ENCODE peak calls at places on chromosomes 13 and 19, in ten cellular contexts. V is neural crest cell; W is fibroblast of the aortic adventitia; M is cardiac muscle cell; U is CD8-positive, alpha-beta T cell; Y is AG04450; C is stimulated activated naive CD8-positive, alpha-beta T cell treated with anti-CD3 and anti-CD28 coated beads, Interleukin-15, amount 100 ng/mL, for 72 hours; Z is stimulated activated CD4-positive, alpha-beta T cell treated with anti-CD3 and anti-CD28 coated beads, TNF-alpha, amount 100 ng/mL, for 4 hours; D is posterior vena cava; N is aorta. L is an unnamed sample.

GRCh38 chr13:21703846-21704245 is 33.0 kb downstream of the FGF9 start:
- DNase-seq in Y (no peak), N (no peak), C (no peak), M (no peak), U (no peak), V (no peak), W (no peak), D (no peak), Z (no peak), L (no peak)

GRCh38 chr19:55454787-55455243 is 6.6 kb downstream of the ISOC2 start:
- DNase-seq in Y (no peak), V (peak), U (peak), C (peak), D (no peak), N (no peak), W (no peak), Z (no peak), M (peak), L (peak)

GRCh38 chr13:111973186-111974064 is 93.5 kb upstream of the SOX1 start:
- DNase-seq in N (peak), V (no peak), Z (no peak), D (no peak), W (no peak), U (no peak), Y (no peak), C (no peak), M (no peak), L (no peak)

GRCh38 chr13:20121154-20121515 is 39.7 kb downstream of the GJA3 start:
- DNase-seq in Z (no peak), U (no peak), C (no peak), N (no peak), D (no peak), Y (no peak), V (no peak), M (peak), W (peak), L (no peak)

GRCh38 chr19:33954686-33955085 is 158.0 kb downstream of the KCTD15 start:
- DNase-seq in U (peak), C (no peak), Y (no peak), M (no peak), V (no peak), Z (no peak), D (no peak), N (no peak), W (no peak), L (no peak)

GRCh38 chr13:106649495-106649894 is 81.6 kb upstream of the ARGLU1 start:
- DNase-seq in U (no peak), W (no peak), N (no peak), V (no peak), D (no peak), Y (no peak), C (no peak), Z (no peak), M (peak), L (no peak)

GRCh38 chr13:112790735-112791641 is 101.2 kb downstream of the ATP11A start:
- DNase-seq in D (no peak), W (peak), M (peak), U (peak), C (no peak), Y (no peak), N (no peak), Z (no peak), V (no peak), L (no peak)

GRCh38 chr19:46018729-46019251 is 4.1 kb downstream of the PGLYRP1 start:
- DNase-seq in Z (no peak), D (peak), Y (no peak), N (no peak), C (no peak), V (no peak), W (no peak), M (no peak), U (no peak), L (no peak)

GRCh38 chr13:78998736-78999135 is 339.8 kb upstream of the OBI1 start:
- DNase-seq in D (no peak), W (no peak), Y (no peak), N (no peak), M (no peak), C (no peak), V (no peak), Z (no peak), U (no peak), L (no peak)

GRCh38 chr13:76980075-76980718 is 11.7 kb upstream of the CLN5 start:
- DNase-seq in M (peak), C (peak), Y (peak), V (peak), N (peak), W (peak), Z (peak), D (peak), U (peak), L (peak)

GRCh38 chr13:113458218-113459065 is 5.2 kb upstream of the ADPRHL1 start:
- DNase-seq in W (no peak), C (no peak), M (peak), V (no peak), Z (no peak), Y (peak), U (no peak), N (no peak), D (peak), L (peak)

L was measured in GM10248.